ENCODE peak calls at places on chromosomes 6 and 20, in five cellular contexts. C is heart left ventricle, P is psoas muscle, N is osteocyte, S is B cell. F is an unnamed sample.

GRCh38 chr6:131728296-131728939 is 17.6 kb upstream of the CTAGE9 start:
- DNase-seq in S (no peak), C (no peak), N (no peak), P (no peak), F (no peak)

GRCh38 chr6:6918216-6918983 is 189.4 kb upstream of the RREB1 start:
- DNase-seq in N (no peak), S (no peak), P (no peak), C (no peak), F (no peak)

GRCh38 chr6:67706388-67706787 is 928.7 kb upstream of the ADGRB3 start:
- DNase-seq in S (no peak), P (no peak), N (no peak), C (no peak), F (no peak)

GRCh38 chr6:157757430-157758403 is 65.3 kb upstream of the SNX9 start:
- DNase-seq in C (no peak), P (no peak), S (no peak), N (no peak), F (no peak)

GRCh38 chr6:157229733-157230132 is 93.6 kb downstream of the TMEM242 start:
- DNase-seq in C (no peak), P (no peak), S (no peak), N (no peak), F (no peak)

GRCh38 chr20:47300071-47300470 is 56.4 kb downstream of the ZMYND8 start:
- DNase-seq in S (no peak), C (no peak), P (no peak), N (no peak), F (no peak)

GRCh38 chr6:143136647-143137046 is 76.0 kb downstream of the AIG1 start:
- DNase-seq in N (no peak), S (no peak), C (no peak), P (no peak), F (no peak)

GRCh38 chr20:38875170-38875993 is 50.8 kb upstream of the FAM83D start:
- DNase-seq in N (no peak), P (no peak), C (no peak), S (peak), F (no peak)

GRCh38 chr20:51318058-51318960 is 224.2 kb downstream of the NFATC2 start:
- DNase-seq in S (no peak), P (no peak), N (no peak), C (no peak), F (no peak)

GRCh38 chr6:20024316-20024673 is 187.1 kb downstream of the ID4 start:
- DNase-seq in N (no peak), S (no peak), C (no peak), P (no peak), F (no peak)

GRCh38 chr20:41031243-41031619 is 2.6 kb downstream of the TOP1 start:
- DNase-seq in N (no peak), C (no peak), S (no peak), P (no peak), F (no peak)

GRCh38 chr6:52340603-52340880 is 21.4 kb upstream of the PAQR8 start:
- DNase-seq in P (no peak), S (no peak), C (no peak), N (no peak), F (no peak)

GRCh38 chr20:64158346-64159285 is 5.6 kb upstream of the MYT1 start:
- DNase-seq in S (no peak), P (no peak), N (no peak), C (no peak), F (no peak)

GRCh38 chr20:48626226-48626937 is 201.4 kb downstream of the PREX1 start:
- DNase-seq in S (no peak), N (no peak), P (no peak), C (no peak), F (no peak)

GRCh38 chr6:139161817-139162284 is 27.0 kb downstream of the HECA start:
- DNase-seq in N (no peak), S (peak), C (no peak), P (no peak), F (no peak)

GRCh38 chr20:1185781-1186334 is 1.1 kb upstream of the TMEM74B start:
- DNase-seq in S (no peak), P (peak), C (peak), N (no peak), F (no peak)

GRCh38 chr6:128456510-128457244 is 63.7 kb downstream of the PTPRK start:
- DNase-seq in S (no peak), N (no peak), C (no peak), P (no peak), F (no peak)

GRCh38 chr20:53578492-53579222 is 15.0 kb downstream of the ZNF217 start:
- DNase-seq in P (no peak), N (peak), S (peak), C (peak), F (no peak)

GRCh38 chr6:47908271-47908670 is 126.4 kb downstream of the OPN5 start:
- DNase-seq in S (no peak), C (no peak), P (no peak), N (no peak), F (no peak)

GRCh38 chr6:134636221-134636830 is 313.6 kb downstream of the ALDH8A1 start:
- DNase-seq in N (no peak), P (no peak), C (no peak), S (peak), F (no peak)

GRCh38 chr6:130426078-130426726 is 60.4 kb downstream of the TMEM200A start:
- DNase-seq in C (no peak), P (no peak), N (no peak), S (no peak), F (no peak)

GRCh38 chr20:22966787-22967464 is 68.2 kb upstream of the SSTR4 start:
- DNase-seq in P (no peak), S (no peak), C (no peak), N (no peak), F (no peak)

GRCh38 chr20:44028868-44029847 is 114.5 kb downstream of the TOX2 start:
- DNase-seq in S (peak), C (no peak), N (peak), P (no peak), F (peak)

GRCh38 chr6:722608-723007 is 29.7 kb upstream of the EXOC2 start:
- DNase-seq in P (no peak), N (no peak), C (no peak), S (no peak), F (no peak)

GRCh38 chr20:53826597-53827291 is 233.1 kb upstream of the ZNF217 start:
- DNase-seq in N (no peak), C (no peak), P (no peak), S (peak), F (no peak)

GRCh38 chr20:25082498-25082873 is 545 bp upstream of the VSX1 start:
- DNase-seq in P (no peak), N (peak), C (no peak), S (no peak), F (peak)

GRCh38 chr6:168260385-168260987 is 59.1 kb downstream of the DACT2 start:
- DNase-seq in P (no peak), S (peak), C (no peak), N (no peak), F (no peak)

GRCh38 chr20:1832634-1833033 is 62.6 kb upstream of the SIRPA start:
- DNase-seq in S (no peak), N (no peak), P (no peak), C (no peak), F (no peak)

GRCh38 chr6:51559059-51559458 is 528.4 kb downstream of the PKHD1 start:
- DNase-seq in N (no peak), C (no peak), P (no peak), S (no peak), F (no peak)

GRCh38 chr20:57048027-57048869 is 218.2 kb downstream of the BMP7 start:
- DNase-seq in C (no peak), P (no peak), S (no peak), N (no peak), F (no peak)

GRCh38 chr6:142913036-142913510 is 31.9 kb downstream of the HIVEP2 start:
- DNase-seq in P (no peak), N (no peak), S (no peak), C (no peak), F (no peak)

GRCh38 chr6:126905917-126906316 is 212.6 kb upstream of the RSPO3 start:
- DNase-seq in P (no peak), C (no peak), N (no peak), S (no peak), F (no peak)

GRCh38 chr6:42628604-42629003 is 64.8 kb downstream of the UBR2 start:
- DNase-seq in S (no peak), P (no peak), N (no peak), C (no peak), F (no peak)

GRCh38 chr20:51208162-51208561 is 185.3 kb upstream of the KCNG1 start:
- DNase-seq in C (no peak), P (no peak), S (no peak), N (no peak), F (no peak)

GRCh38 chr6:132731086-132731485 is 17.2 kb upstream of the VNN1 start:
- DNase-seq in P (no peak), S (no peak), C (no peak), N (no peak), F (no peak)

GRCh38 chr6:132730560-132730959 is 16.7 kb upstream of the VNN1 start:
- DNase-seq in P (no peak), C (no peak), N (no peak), S (no peak), F (no peak)

GRCh38 chr6:132726608-132726975 is 12.7 kb upstream of the VNN1 start:
- DNase-seq in S (no peak), N (no peak), P (no peak), C (no peak), F (no peak)

GRCh38 chr6:132725947-132726607 is 12.2 kb upstream of the VNN1 start:
- DNase-seq in P (no peak), C (no peak), S (no peak), N (no peak), F (no peak)

DNA sequence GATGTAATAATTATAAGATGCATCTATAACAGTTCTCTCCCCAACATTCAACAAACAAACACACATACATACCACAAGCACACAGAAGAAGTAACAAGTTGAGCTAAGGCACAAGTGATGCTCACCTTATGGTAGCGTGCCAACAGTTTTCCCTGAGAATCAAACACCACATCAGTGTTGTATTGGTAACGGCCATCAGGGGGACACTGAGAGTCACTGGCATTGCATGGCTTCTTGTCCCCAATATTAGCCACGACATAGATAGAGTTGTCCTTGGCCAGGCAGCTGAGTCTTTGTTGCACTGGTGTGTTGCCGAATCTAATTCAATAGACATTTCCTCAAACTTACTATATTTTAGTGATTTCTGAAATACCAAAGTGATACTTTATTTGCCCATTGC is 14.8 kb upstream of the VNN1 start:
- DNase-seq in S (no peak), P (no peak), N (no peak), C (no peak), F (no peak)
- TF ChIP-seq CTCF in S (no peak), P (no peak), N (no peak), C (no peak), F (peak)

GRCh38 chr6:149046164-149046821 is 271.2 kb upstream of the TAB2 start:
- DNase-seq in N (no peak), C (no peak), S (no peak), P (no peak), F (no peak)

GRCh38 chr6:149045404-149045803 is 272.1 kb upstream of the TAB2 start:
- DNase-seq in C (no peak), S (no peak), P (no peak), N (no peak), F (no peak)

GRCh38 chr6:149041953-149042352 is 275.6 kb upstream of the TAB2 start:
- DNase-seq in P (no peak), C (no peak), N (no peak), S (no peak), F (no peak)

GRCh38 chr6:149044394-149044965 is 273.0 kb upstream of the TAB2 start:
- DNase-seq in P (no peak), N (no peak), S (no peak), C (no peak), F (no peak)

DNA sequence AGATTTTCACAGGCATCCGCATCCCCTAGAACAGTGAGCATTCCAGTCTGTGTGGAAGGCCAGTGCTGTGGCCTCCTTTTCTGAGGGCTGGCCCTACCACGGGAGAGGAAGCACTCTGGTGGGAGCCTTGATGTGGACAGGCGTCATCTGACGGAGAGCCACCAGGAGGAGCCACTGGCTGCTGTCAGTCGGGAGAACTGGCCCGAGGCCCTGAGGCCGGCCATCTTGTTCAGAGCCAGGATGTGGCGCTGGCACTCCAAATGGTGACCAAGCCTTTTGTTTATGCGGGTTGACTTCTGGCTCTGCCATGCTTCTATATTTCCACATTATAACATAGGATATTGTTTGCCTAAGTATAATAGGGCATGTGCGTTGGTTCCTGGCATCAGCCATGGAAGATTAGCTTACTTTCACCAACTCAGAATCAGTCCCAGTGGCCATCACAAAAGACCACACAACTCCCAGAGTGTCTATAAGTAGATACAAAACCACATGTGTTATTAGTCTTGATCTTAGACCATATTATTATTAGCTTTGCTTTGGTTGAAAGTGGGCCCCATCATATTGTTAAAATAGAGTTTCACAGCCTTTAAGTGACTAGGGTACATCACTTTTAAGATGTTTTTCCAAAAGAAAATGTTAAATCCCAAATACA is 273.9 kb upstream of the TAB2 start:
- DNase-seq in S (no peak), C (no peak), P (no peak), N (no peak), F (no peak)
- TF ChIP-seq CTCF in S (peak), C (no peak), P (no peak), N (peak), F (peak)

GRCh38 chr6:36075656-36076055 is 48.0 kb downstream of the MAPK14 start:
- DNase-seq in P (no peak), S (no peak), N (no peak), C (no peak), F (no peak)
- TF ChIP-seq CTCF in P (no peak), S (peak), N (no peak), C (no peak), F (peak)

DNA sequence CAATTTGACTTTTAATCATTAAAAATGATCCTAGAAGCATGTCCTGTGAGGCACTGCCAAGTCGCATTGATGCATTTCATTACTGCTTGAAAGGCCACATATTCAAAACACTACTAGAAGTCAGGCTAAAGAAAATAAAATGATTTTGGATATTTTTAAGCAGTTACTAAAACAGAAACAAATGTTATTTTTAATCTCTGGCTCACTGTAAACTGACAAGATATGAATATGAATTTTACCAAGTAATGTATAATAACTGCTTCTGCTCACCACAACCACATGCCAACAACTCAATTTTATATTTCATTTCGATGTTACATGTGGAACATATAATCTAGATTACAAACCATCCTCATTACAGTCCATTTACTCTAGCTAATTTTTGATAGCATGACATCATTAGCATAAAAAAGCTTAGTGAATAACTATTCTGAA is 90.6 kb downstream of the ATXN1 start:
- DNase-seq in C (no peak), P (no peak), S (no peak), N (no peak), F (no peak)
- TF ChIP-seq CTCF in C (no peak), P (no peak), S (no peak), N (no peak), F (no peak)

GRCh38 chr20:5807431-5807830 is 57.2 kb downstream of the SHLD1 start:
- DNase-seq in N (peak), P (no peak), S (no peak), C (no peak), F (no peak)

GRCh38 chr20:5808901-5809300 is 58.7 kb downstream of the SHLD1 start:
- DNase-seq in N (no peak), C (no peak), P (no peak), S (no peak), F (no peak)

GRCh38 chr20:5809495-5809894 is 59.3 kb downstream of the SHLD1 start:
- DNase-seq in N (no peak), C (no peak), S (no peak), P (no peak), F (no peak)

GRCh38 chr20:5811746-5812145 is 61.5 kb downstream of the SHLD1 start:
- DNase-seq in S (no peak), P (no peak), N (no peak), C (no peak), F (no peak)

DNA sequence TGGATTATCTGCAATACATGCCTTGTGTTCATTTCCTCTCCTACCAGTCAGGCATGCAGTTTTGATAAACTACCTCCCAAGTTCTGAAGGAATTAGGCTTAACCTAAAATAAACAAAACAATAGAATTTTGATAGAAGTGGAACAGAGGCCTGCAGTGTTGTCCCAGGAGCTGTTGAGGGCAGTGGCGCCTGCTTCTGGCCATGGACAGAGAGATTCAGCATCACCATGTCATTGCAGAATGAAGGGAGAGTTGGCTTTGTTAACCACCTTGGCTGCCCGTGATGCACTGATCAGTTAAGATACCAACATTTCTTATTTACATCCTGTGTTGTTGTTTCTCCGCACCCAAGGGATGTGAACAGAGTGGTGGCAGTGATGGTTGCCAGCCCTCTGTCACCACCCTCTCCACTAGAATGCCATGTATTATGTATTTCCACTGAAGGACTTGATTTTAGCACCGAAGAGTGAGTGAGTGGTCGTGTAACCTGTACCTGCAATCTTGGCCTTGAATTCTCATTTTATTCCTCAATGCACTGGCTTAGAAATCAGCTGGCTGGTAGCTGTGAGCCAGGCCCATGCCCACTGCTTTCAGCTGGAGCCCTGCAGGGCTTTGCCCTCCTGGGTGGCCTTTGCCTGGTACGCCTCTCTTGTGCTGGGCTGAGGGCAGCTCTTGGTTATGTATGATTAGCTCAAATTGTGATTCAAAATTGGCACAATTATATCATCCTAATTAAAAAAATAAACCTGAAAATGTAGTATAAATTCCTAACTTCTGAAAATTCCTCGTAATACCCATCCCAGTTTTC is 56.5 kb downstream of the SHLD1 start:
- DNase-seq in P (no peak), S (no peak), N (peak), C (no peak), F (no peak)
- TF ChIP-seq CTCF in P (no peak), S (no peak), N (no peak), C (no peak), F (no peak)

GRCh38 chr6:164097557-164098398 is 683.3 kb downstream of the QKI start:
- DNase-seq in P (no peak), C (peak), S (no peak), N (no peak), F (no peak)
- TF ChIP-seq CTCF in P (peak), C (peak), S (no peak), N (peak), F (peak)

DNA sequence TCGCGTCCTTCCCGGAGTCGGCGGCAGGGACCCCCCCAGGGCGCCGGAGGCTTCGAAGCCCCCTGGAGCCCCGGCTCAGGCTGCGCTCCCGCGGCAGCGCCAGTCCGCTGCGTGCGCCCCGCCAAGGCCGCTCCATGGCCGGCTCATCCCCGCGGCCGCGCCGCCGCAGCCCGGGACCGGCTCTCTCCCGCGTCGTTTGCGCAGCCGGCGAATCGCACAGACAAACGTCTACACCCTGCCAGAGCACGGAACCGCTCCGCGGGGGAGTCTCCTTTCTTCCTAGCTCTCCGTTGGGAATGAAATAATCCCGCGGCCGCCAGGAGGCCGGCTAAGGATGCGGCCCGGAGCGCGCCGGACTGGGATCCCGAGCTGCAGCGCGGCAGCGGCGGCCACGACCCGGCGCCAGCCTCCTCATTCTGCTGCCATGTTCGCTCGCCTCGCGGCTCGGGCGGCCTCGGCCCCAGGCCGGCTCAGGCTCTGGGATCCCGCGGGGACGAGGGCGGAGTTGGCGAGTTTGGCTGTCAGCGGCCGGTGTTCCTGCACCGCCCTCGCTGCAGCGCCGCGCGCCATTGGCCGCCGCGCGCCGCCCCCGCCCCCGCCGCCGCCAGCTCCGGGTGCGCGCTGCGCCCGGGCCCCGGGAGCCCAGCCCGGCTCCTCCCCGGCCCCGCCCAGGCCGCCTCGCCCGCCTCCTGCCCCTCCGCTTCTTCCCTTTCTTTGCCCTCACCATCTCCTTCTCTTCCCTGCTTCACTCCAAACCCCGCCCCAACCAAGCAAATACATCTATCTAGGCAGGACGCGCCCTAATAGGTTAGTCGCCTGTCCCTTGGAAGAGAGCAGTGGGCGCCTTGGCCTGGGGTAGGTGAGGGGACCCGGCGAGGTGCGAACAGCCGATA is at the start of gene GFOD1:
- DNase-seq in S (peak), C (peak), P (peak), N (peak), F (peak)
- TF ChIP-seq CTCF in S (no peak), C (no peak), P (no peak), N (peak), F (peak)

F was measured in type B pancreatic cell.